ENCODE peak calls at places on chromosomes 2 and 18, in eight cellular contexts. U is CD8-positive, alpha-beta memory T cell; D is cardiac muscle cell; C is left ventricle myocardium inferior; Q is GM12865; A is lower lobe of right lung; H is hepatocyte; Y is mesenchymal stem cell. Z is an unnamed sample.

GRCh38 chr2:241114836-241115235 is 12.7 kb upstream of the MTERF4 start:
- DNase-seq in H (no peak), U (no peak), Y (no peak), C (no peak), Q (no peak), A (no peak), D (no peak), Z (no peak)

GRCh38 chr2:15169326-15170038 is 391.7 kb downstream of the NBAS start:
- DNase-seq in D (peak), U (no peak), C (no peak), A (no peak), Y (peak), Q (no peak), H (peak), Z (no peak)

GRCh38 chr2:103506812-103507211 is 745.0 kb downstream of the TMEM182 start:
- DNase-seq in A (no peak), H (no peak), C (no peak), U (no peak), Y (no peak), Q (no peak), D (no peak), Z (no peak)

GRCh38 chr2:219406861-219407230 is 11.3 kb upstream of the DES start:
- DNase-seq in U (no peak), Y (peak), D (peak), C (peak), A (no peak), Q (no peak), H (peak), Z (no peak)

GRCh38 chr2:2671826-2672225 is 340.8 kb upstream of the MYT1L start:
- DNase-seq in U (no peak), D (no peak), Y (no peak), A (no peak), C (no peak), H (no peak), Q (no peak), Z (no peak)

GRCh38 chr2:217995741-217996141 is 7.1 kb downstream of the TNS1 start:
- DNase-seq in C (peak), H (no peak), D (peak), Q (no peak), Y (no peak), A (no peak), U (no peak), Z (peak)

GRCh38 chr2:96093528-96093927 is 22.8 kb downstream of the ADRA2B start:
- DNase-seq in C (no peak), H (no peak), D (no peak), U (no peak), A (no peak), Y (no peak), Q (no peak), Z (peak)

GRCh38 chr18:12336887-12337286 is 28.8 kb downstream of the TUBB6 start:
- DNase-seq in Y (peak), Q (no peak), H (peak), C (no peak), U (no peak), A (no peak), D (no peak), Z (no peak)

GRCh38 chr2:153519260-153519875 is 40.8 kb upstream of the RPRM start:
- DNase-seq in H (peak), A (no peak), Y (peak), Q (peak), U (peak), D (peak), C (no peak), Z (peak)

GRCh38 chr2:180334514-180334913 is 327.4 kb upstream of the CWC22 start:
- DNase-seq in D (no peak), C (no peak), H (no peak), A (no peak), U (no peak), Y (no peak), Q (peak), Z (no peak)

GRCh38 chr2:30679416-30680088 is 127.7 kb downstream of the CAPN13 start:
- DNase-seq in U (no peak), A (no peak), Q (no peak), D (peak), H (no peak), C (no peak), Y (peak), Z (no peak)

GRCh38 chr2:96146151-96146880 is 1.1 kb upstream of the DUSP2 start:
- DNase-seq in A (peak), Y (no peak), D (peak), H (no peak), Q (peak), C (peak), U (peak), Z (no peak)

GRCh38 chr18:59631583-59632181 is 65.5 kb downstream of the CCBE1 start:
- DNase-seq in Y (peak), Q (peak), U (no peak), C (no peak), H (peak), A (no peak), D (peak), Z (no peak)

GRCh38 chr2:53334610-53335009 is 433.0 kb upstream of the CHAC2 start:
- DNase-seq in Y (no peak), C (no peak), A (no peak), H (no peak), Q (no peak), D (no peak), U (no peak), Z (no peak)

GRCh38 chr2:1698188-1698945 is 45.9 kb downstream of the PXDN start:
- DNase-seq in U (no peak), Q (no peak), Y (peak), D (peak), H (peak), C (no peak), A (no peak), Z (no peak)

GRCh38 chr2:31736695-31737454 is 156.1 kb upstream of the SRD5A2 start:
- DNase-seq in H (no peak), Y (no peak), Q (no peak), A (no peak), D (no peak), U (no peak), C (no peak), Z (no peak)

GRCh38 chr2:217795706-217796465 is 206.9 kb downstream of the TNS1 start:
- DNase-seq in U (no peak), C (no peak), A (no peak), H (no peak), D (peak), Q (no peak), Y (no peak), Z (peak)

GRCh38 chr2:176638167-176639015 is 369.1 kb downstream of the MTX2 start:
- DNase-seq in A (peak), U (peak), D (peak), C (peak), Q (peak), H (peak), Y (peak), Z (peak)

GRCh38 chr2:62304429-62305417 is 108.8 kb downstream of the B3GNT2 start:
- DNase-seq in Y (peak), A (peak), C (peak), H (peak), U (peak), D (peak), Q (peak), Z (peak)

GRCh38 chr2:221097568-221097915 is 474.6 kb downstream of the EPHA4 start:
- DNase-seq in D (no peak), A (no peak), H (no peak), Q (no peak), Y (peak), C (no peak), U (no peak), Z (no peak)

GRCh38 chr2:231037202-231037730 is at the start of gene C2orf72:
- DNase-seq in U (no peak), C (no peak), H (peak), Q (no peak), D (peak), Y (no peak), A (no peak), Z (no peak)

GRCh38 chr2:234792566-234792965 is 159.3 kb upstream of the SH3BP4 start:
- DNase-seq in C (no peak), U (no peak), Q (no peak), H (no peak), A (no peak), D (no peak), Y (peak), Z (no peak)

GRCh38 chr2:173196080-173196479 is 120.4 kb downstream of the MAP3K20 start:
- DNase-seq in D (no peak), A (no peak), Q (no peak), U (no peak), H (no peak), Y (no peak), C (no peak), Z (no peak)
- H3K4me3 ChIP-seq in D (no peak), A (no peak), Q (no peak), U (no peak), H (no peak), Y (no peak), C (no peak), Z (no peak)

GRCh38 chr18:2916184-2916583 is 69.4 kb downstream of the EMILIN2 start:
- DNase-seq in U (no peak), C (no peak), H (no peak), A (no peak), Q (no peak), D (no peak), Y (peak), Z (no peak)
- H3K4me3 ChIP-seq in U (no peak), C (no peak), H (no peak), A (no peak), Q (no peak), D (no peak), Y (no peak), Z (no peak)

GRCh38 chr2:178482437-178482836 is 2.2 kb downstream of the PLEKHA3 start:
- DNase-seq in Q (peak), Y (peak), U (no peak), H (peak), D (no peak), A (no peak), C (no peak), Z (no peak)
- H3K4me3 ChIP-seq in Q (no peak), Y (no peak), U (no peak), H (no peak), D (no peak), A (peak), C (peak), Z (no peak)

GRCh38 chr2:232890896-232891601 is 21.0 kb downstream of the SNORC start:
- DNase-seq in H (peak), A (peak), D (peak), Q (no peak), Y (no peak), C (peak), U (no peak), Z (no peak)
- H3K4me3 ChIP-seq in H (no peak), A (no peak), D (no peak), Q (no peak), Y (no peak), C (peak), U (no peak), Z (no peak)

DNA sequence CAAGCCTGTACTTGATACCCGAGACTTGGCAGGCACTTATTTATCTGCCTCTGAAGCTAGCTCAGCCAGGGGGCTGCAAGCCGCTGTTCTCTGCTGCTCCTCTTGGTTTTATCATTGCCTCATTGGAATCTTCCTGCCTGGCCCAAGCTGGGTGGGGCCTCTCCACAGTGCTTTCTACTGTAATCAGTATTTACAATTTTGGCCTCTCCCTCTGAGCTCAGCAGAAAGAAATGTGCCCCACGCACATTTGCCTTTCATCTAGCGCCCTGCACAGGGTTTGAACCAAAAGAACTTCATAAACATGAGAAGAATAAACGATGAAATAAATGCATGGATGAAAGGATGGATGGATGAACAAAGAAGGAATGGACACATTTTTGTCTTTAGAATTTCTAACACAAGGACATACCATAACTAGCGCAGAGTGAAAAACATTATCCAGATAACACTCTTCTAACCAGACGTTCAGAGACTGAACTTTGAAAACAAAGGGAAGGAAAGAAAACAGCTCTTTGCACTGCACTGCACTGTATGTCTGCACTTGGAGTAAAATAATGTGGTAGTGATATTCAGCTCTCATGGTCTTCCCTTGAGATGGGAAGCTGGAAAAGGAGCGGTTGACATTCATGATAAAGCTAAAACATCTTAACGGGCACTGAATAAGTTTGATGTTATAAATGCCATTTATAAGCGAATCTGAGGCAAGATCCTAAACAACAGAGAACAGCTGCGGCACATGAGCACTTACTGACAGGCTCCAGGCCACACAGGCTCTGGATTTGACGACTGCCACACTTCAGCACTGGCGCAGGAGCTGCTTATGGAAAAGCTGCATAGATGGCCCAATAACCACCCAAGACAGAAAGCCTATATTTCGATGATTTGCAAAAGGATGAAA is 86.8 kb upstream of the SP3 start:
- DNase-seq in H (peak), C (no peak), D (peak), A (no peak), U (no peak), Q (no peak), Y (peak), Z (peak)
- H3K4me3 ChIP-seq in H (no peak), C (no peak), D (no peak), A (no peak), U (no peak), Q (no peak), Y (no peak), Z (no peak)

DNA sequence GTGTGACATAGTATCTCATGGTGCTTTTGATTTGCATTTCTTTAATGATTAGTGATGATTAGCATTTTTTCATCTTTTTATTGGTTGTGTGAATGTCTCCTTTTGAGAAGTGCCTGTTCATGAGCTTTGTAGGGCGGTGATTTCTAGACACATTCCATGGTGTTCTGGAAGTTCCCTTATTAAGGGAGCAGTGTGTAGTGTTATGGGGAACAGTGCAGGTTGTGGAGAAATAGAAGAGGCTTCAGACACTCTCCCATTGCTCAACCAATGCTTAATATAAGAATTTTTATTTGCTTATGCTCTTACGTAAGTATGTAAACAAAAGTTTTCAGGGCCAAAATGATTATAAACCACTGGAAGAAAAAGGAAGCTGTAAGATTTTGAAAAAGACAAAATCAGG is 34.7 kb downstream of the MMADHC start:
- DNase-seq in D (no peak), C (no peak), Q (no peak), H (no peak), U (no peak), A (no peak), Y (no peak), Z (no peak)
- H3K4me3 ChIP-seq in D (no peak), C (no peak), Q (no peak), H (no peak), U (no peak), A (no peak), Y (no peak), Z (no peak)

GRCh38 chr2:70936979-70937811 is 1.5 kb downstream of the ATP6V1B1 start:
- DNase-seq in Y (no peak), U (no peak), C (no peak), Q (no peak), A (no peak), D (no peak), H (peak), Z (no peak)

GRCh38 chr2:70939847-70940580 is 4.3 kb downstream of the ATP6V1B1 start:
- DNase-seq in A (no peak), D (no peak), Y (no peak), Q (no peak), C (no peak), H (no peak), U (no peak), Z (no peak)

GRCh38 chr2:70939001-70939846 is 3.5 kb downstream of the ATP6V1B1 start:
- DNase-seq in Q (no peak), C (no peak), A (no peak), Y (no peak), H (peak), U (no peak), D (no peak), Z (no peak)

GRCh38 chr2:70937866-70938579 is 2.3 kb downstream of the ATP6V1B1 start:
- DNase-seq in C (no peak), H (peak), D (no peak), Y (no peak), Q (no peak), U (no peak), A (no peak), Z (no peak)

GRCh38 chr2:70938580-70938938 is 2.9 kb downstream of the ATP6V1B1 start:
- DNase-seq in D (no peak), H (peak), C (no peak), U (no peak), Q (no peak), A (no peak), Y (no peak), Z (no peak)
- H3K4me3 ChIP-seq in D (no peak), H (no peak), C (no peak), U (no peak), Q (no peak), A (no peak), Y (no peak), Z (no peak)

DNA sequence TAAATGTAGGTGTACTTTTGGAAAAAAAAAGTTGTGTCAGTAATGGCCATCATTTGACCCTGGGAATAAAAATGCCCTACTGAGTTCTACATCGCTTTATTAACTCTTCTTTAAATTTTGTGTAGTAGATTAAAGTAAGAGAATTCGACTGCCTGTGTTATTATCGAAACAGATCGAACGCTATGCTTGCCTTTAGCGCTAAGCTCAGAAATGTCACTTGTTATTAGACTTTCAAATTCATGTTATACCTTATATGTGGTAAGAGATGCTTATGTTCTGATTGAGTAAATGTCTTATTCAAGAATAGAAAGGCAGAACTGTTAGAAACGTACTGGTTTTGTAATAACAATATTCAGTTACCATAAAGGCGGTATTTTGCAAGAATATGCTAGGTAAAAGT is 1.4 kb downstream of the UGP2 start:
- DNase-seq in Y (no peak), A (no peak), U (no peak), H (no peak), Q (no peak), D (no peak), C (no peak), Z (no peak)
- H3K4me3 ChIP-seq in Y (no peak), A (peak), U (peak), H (peak), Q (peak), D (peak), C (peak), Z (peak)

GRCh38 chr2:119523959-119524694 is at the start of gene SCTR:
- DNase-seq in D (no peak), Y (no peak), H (peak), C (no peak), U (no peak), A (peak), Q (no peak), Z (no peak)
- H3K4me3 ChIP-seq in D (peak), Y (peak), H (peak), C (peak), U (no peak), A (peak), Q (no peak), Z (no peak)

Z was measured in colonic mucosa.